ENCODE peak calls at places on chromosomes 3 and 15, in seven cellular contexts. L is activated CD4-positive, alpha-beta T cell treated with anti-CD3 and anti-CD28 coated beads, Interleukin-2, amount 50 U/mL, for 1 hour; V is T-helper 1 cell; S is HEK293T; H is NCI-H1436 treated with DMSO at 0.1 percent for 48 hours; G is PC-3; I is MV-4-11. Y is an unnamed sample.

GRCh38 chr15:56249080-56249479 is 5.4 kb upstream of the RFX7 start:
- DNase-seq in L (no peak), V (no peak), S (peak), H (no peak), G (peak), I (peak), Y (no peak)

GRCh38 chr15:29528276-29528675 is 258.7 kb upstream of the NSMCE3 start:
- DNase-seq in L (no peak), V (no peak), S (no peak), H (no peak), G (no peak), I (no peak), Y (no peak)

GRCh38 chr3:145094355-145094941 is 1066.5 kb downstream of the PLOD2 start:
- DNase-seq in L (no peak), V (no peak), S (peak), H (no peak), G (peak), I (peak), Y (no peak)

GRCh38 chr3:98901032-98901464 is 447 bp downstream of the DCBLD2 start:
- DNase-seq in L (peak), V (no peak), S (peak), H (no peak), G (peak), I (no peak), Y (peak)

GRCh38 chr15:69114231-69114937 is 46.1 kb upstream of the GLCE start:
- DNase-seq in L (no peak), V (no peak), S (no peak), H (no peak), G (no peak), I (no peak), Y (no peak)

GRCh38 chr15:62241135-62241770 is 76.2 kb upstream of the C2CD4B start:
- DNase-seq in L (no peak), V (no peak), S (peak), H (no peak), G (peak), I (no peak), Y (peak)

GRCh38 chr3:190807719-190808375 is 54.6 kb downstream of the GMNC start:
- DNase-seq in L (no peak), V (no peak), S (no peak), H (no peak), G (no peak), I (no peak), Y (no peak)

GRCh38 chr3:116059421-116060096 is 385.7 kb downstream of the LSAMP start:
- DNase-seq in L (no peak), V (no peak), S (peak), H (no peak), G (peak), I (no peak), Y (no peak)

GRCh38 chr3:11774296-11774877 is 72.3 kb downstream of the TAMM41 start:
- DNase-seq in L (no peak), V (no peak), S (peak), H (no peak), G (peak), I (no peak), Y (peak)

GRCh38 chr3:83890763-83891135 is 1068.0 kb upstream of the CADM2 start:
- DNase-seq in L (no peak), V (no peak), S (no peak), H (no peak), G (peak), I (no peak), Y (no peak)

GRCh38 chr15:30030350-30030749 is 52.4 kb upstream of the GOLGA8J start:
- DNase-seq in L (no peak), V (no peak), S (no peak), H (no peak), G (peak), I (no peak), Y (no peak)

GRCh38 chr15:77592768-77593167 is 39.9 kb downstream of the LINGO1 start:
- DNase-seq in L (no peak), V (no peak), S (no peak), H (no peak), G (no peak), I (no peak), Y (no peak)

GRCh38 chr3:106628407-106628806 is 748.8 kb upstream of the CCDC54 start:
- DNase-seq in L (no peak), V (no peak), S (no peak), H (no peak), G (peak), I (peak), Y (no peak)

GRCh38 chr3:99473321-99473751 is 165.1 kb upstream of the COL8A1 start:
- DNase-seq in L (no peak), V (no peak), S (no peak), H (no peak), G (peak), I (no peak), Y (no peak)

GRCh38 chr3:98961161-98962155 is 60.0 kb upstream of the DCBLD2 start:
- DNase-seq in L (no peak), V (no peak), S (no peak), H (no peak), G (peak), I (no peak), Y (no peak)

GRCh38 chr3:31532587-31533168 is at the start of gene STT3B:
- DNase-seq in L (peak), V (peak), S (peak), H (no peak), G (peak), I (peak), Y (peak)

GRCh38 chr15:34665498-34666116 is 82.2 kb upstream of the GOLGA8B start:
- DNase-seq in L (no peak), V (no peak), S (no peak), H (no peak), G (no peak), I (no peak), Y (no peak)

GRCh38 chr3:9915252-9916141 is 1.4 kb upstream of the IL17RC start:
- DNase-seq in L (no peak), V (peak), S (peak), H (no peak), G (peak), I (peak), Y (peak)

GRCh38 chr3:184448321-184449160 is 68.7 kb downstream of the CHRD start:
- DNase-seq in L (no peak), V (no peak), S (no peak), H (no peak), G (peak), I (no peak), Y (no peak)

GRCh38 chr15:76588811-76589747 is 252.5 kb downstream of the ISL2 start:
- DNase-seq in L (no peak), V (no peak), S (no peak), H (no peak), G (no peak), I (no peak), Y (no peak)

GRCh38 chr3:28835751-28836150 is 445.1 kb upstream of the RBMS3 start:
- DNase-seq in L (no peak), V (no peak), S (no peak), H (no peak), G (peak), I (no peak), Y (no peak)

GRCh38 chr15:101362359-101362758 is 67.3 kb upstream of the SNRPA1 start:
- DNase-seq in L (no peak), V (no peak), S (no peak), H (no peak), G (no peak), I (no peak), Y (no peak)

GRCh38 chr3:61464785-61465184 is 96.6 kb upstream of the PTPRG start:
- DNase-seq in L (no peak), V (no peak), S (no peak), H (peak), G (no peak), I (no peak), Y (no peak)

GRCh38 chr3:176987901-176988300 is 209.4 kb downstream of the TBL1XR1 start:
- DNase-seq in L (no peak), V (no peak), S (no peak), H (no peak), G (no peak), I (peak), Y (no peak)

GRCh38 chr15:36365963-36366362 is 213.5 kb upstream of the CDIN1 start:
- DNase-seq in L (no peak), V (no peak), S (no peak), H (no peak), G (no peak), I (peak), Y (no peak)

Y was measured in neural crest cell.